ENCODE peak calls at places on chromosomes 7 and 10, in five cellular contexts. Q is AG08396, P is NCI-H1417, M is activated T-cell treated with anti-CD3 and anti-CD28 coated beads for 24 hours, U is aorta. J is an unnamed sample.

GRCh38 chr10:6203331-6204062 is 765 bp downstream of the PFKFB3 start:
- DNase-seq in Q (peak; percentile 87), P (peak; percentile 43), M (peak; percentile 38), U (peak; percentile 76), J (no peak)

GRCh38 chr10:63767512-63767911 is 246.3 kb downstream of the REEP3 start:
- DNase-seq in Q (no peak), P (no peak), M (no peak), U (no peak), J (no peak)

GRCh38 chr7:99551329-99551728 is 585 bp downstream of the FAM200A start:
- DNase-seq in Q (peak; percentile 22), P (no peak), M (no peak), U (no peak), J (no peak)

GRCh38 chr7:114502454-114503254 is 88.0 kb downstream of the FOXP2 start:
- DNase-seq in Q (no peak), P (peak; percentile 27), M (no peak), U (no peak), J (no peak)

GRCh38 chr10:1156921-1157614 is 100.9 kb downstream of the WDR37 start:
- DNase-seq in Q (no peak), P (no peak), M (no peak), U (no peak), J (no peak)

GRCh38 chr7:138161600-138162081 is 85.4 kb downstream of the AKR1D1 start:
- DNase-seq in Q (peak; percentile 86), P (peak; percentile 93), M (peak; percentile 58), U (peak; percentile 79), J (peak; percentile 85)

GRCh38 chr7:41573017-41573416 is 129.9 kb downstream of the INHBA start:
- DNase-seq in Q (peak; percentile 23), P (no peak), M (no peak), U (no peak), J (no peak)

GRCh38 chr10:31133251-31133627 is 101.6 kb upstream of the ZNF438 start:
- DNase-seq in Q (no peak), P (peak; percentile 23), M (no peak), U (no peak), J (no peak)

GRCh38 chr10:21526952-21527633 is 1.6 kb upstream of the SKIDA1 start:
- DNase-seq in Q (peak; percentile 67), P (peak; percentile 77), M (no peak), U (peak; percentile 85), J (no peak)

GRCh38 chr10:13270877-13271551 is 28.9 kb downstream of the PHYH start:
- DNase-seq in Q (peak; percentile 22), P (no peak), M (no peak), U (no peak), J (no peak)

GRCh38 chr10:14838582-14839304 is 637 bp downstream of the HSPA14 start:
- DNase-seq in Q (peak; percentile 40), P (peak; percentile 42), M (peak; percentile 9), U (peak; percentile 56), J (no peak)

GRCh38 chr10:31134303-31134928 is 102.8 kb upstream of the ZNF438 start:
- DNase-seq in Q (peak; percentile 48), P (no peak), M (peak; percentile 16), U (no peak), J (peak; percentile 48)

GRCh38 chr10:2936816-2937215 is 130.5 kb upstream of the PFKP start:
- DNase-seq in Q (no peak), P (no peak), M (no peak), U (no peak), J (no peak)

GRCh38 chr7:149741629-149742028 is 31.8 kb downstream of the ZNF467 start:
- DNase-seq in Q (peak; percentile 50), P (peak; percentile 58), M (no peak), U (no peak), J (peak; percentile 15)

GRCh38 chr10:80454526-80455460 is 683 bp downstream of the TSPAN14 start:
- DNase-seq in Q (peak; percentile 63), P (peak; percentile 31), M (no peak), U (peak; percentile 68), J (peak; percentile 6)

GRCh38 chr7:134935701-134936100 is 50.6 kb upstream of the AGBL3 start:
- DNase-seq in Q (no peak), P (no peak), M (no peak), U (no peak), J (no peak)

GRCh38 chr7:22563115-22563514 is 63.1 kb upstream of the STEAP1B start:
- DNase-seq in Q (no peak), P (peak; percentile 71), M (no peak), U (no peak), J (no peak)

GRCh38 chr10:117942261-117942660 is 104.5 kb downstream of the RAB11FIP2 start:
- DNase-seq in Q (no peak), P (no peak), M (no peak), U (no peak), J (no peak)

GRCh38 chr10:76902949-76903348 is 734.7 kb downstream of the KCNMA1 start:
- DNase-seq in Q (peak; percentile 16), P (no peak), M (no peak), U (peak; percentile 49), J (no peak)

J was measured in DMS79 treated with DMSO at 0.1 percent for 48 hours.